ENCODE peak calls at places on chromosomes 1 and 21, in nine cellular contexts. M is left ventricle myocardium inferior; B is right cardiac atrium; C is suprapubic skin; I is CD8-positive, alpha-beta T cell; K is DND-41; E is naive thymus-derived CD4-positive, alpha-beta T cell; S is spleen; Y is breast epithelium. F is an unnamed sample. For H3K27me3, the result is how much of the 10 kb centered on the place peaks cover.

GRCh38 chr1:185531838-185532237 is 202.4 kb upstream of the HMCN1 start:
- DNase-seq in Y (no peak), B (no peak), K (no peak), E (no peak), M (no peak), S (no peak), I (no peak), C (no peak), F (no peak)

GRCh38 chr1:89047734-89048133 is 17.3 kb downstream of the GBP1 start:
- DNase-seq in Y (no peak), M (no peak), C (no peak), B (no peak), I (no peak), S (no peak), K (no peak), E (no peak), F (no peak)

GRCh38 chr1:4317207-4317606 is 337.2 kb upstream of the AJAP1 start:
- DNase-seq in C (no peak), K (no peak), S (no peak), M (no peak), B (no peak), Y (no peak), E (no peak), I (no peak), F (peak)

GRCh38 chr21:34158866-34159616 is 85.7 kb downstream of the MRPS6 start:
- DNase-seq in K (no peak), Y (no peak), I (no peak), E (no peak), B (no peak), S (no peak), C (no peak), M (no peak), F (peak)

GRCh38 chr1:16071614-16072013 is 1.8 kb downstream of the FAM131C start:
- DNase-seq in Y (no peak), B (no peak), E (no peak), M (no peak), K (no peak), C (no peak), S (no peak), I (no peak), F (no peak)

GRCh38 chr1:67792756-67793475 is 40.4 kb downstream of the GNG12 start:
- DNase-seq in S (no peak), I (no peak), M (no peak), K (no peak), Y (no peak), B (no peak), E (no peak), C (no peak), F (no peak)

GRCh38 chr1:28070725-28071593 is 17.5 kb downstream of the EYA3 start:
- DNase-seq in B (no peak), C (no peak), E (no peak), K (no peak), S (no peak), M (no peak), I (no peak), Y (no peak), F (no peak)

GRCh38 chr1:165143437-165144065 is 213.0 kb downstream of the LMX1A start:
- DNase-seq in Y (no peak), S (no peak), B (no peak), M (no peak), E (no peak), K (peak), I (no peak), C (no peak), F (peak)

GRCh38 chr1:169112241-169112640 is 5.8 kb downstream of the ATP1B1 start:
- DNase-seq in Y (no peak), I (no peak), C (no peak), K (no peak), E (no peak), M (no peak), B (no peak), S (no peak), F (no peak)

GRCh38 chr1:113951719-113952118 is 22.6 kb downstream of the HIPK1 start:
- DNase-seq in C (no peak), B (no peak), Y (no peak), I (no peak), M (no peak), S (no peak), E (no peak), K (no peak), F (no peak)

GRCh38 chr1:19179597-19180271 is 30.3 kb downstream of the UBR4 start:
- DNase-seq in E (peak), M (no peak), B (no peak), Y (no peak), S (no peak), K (peak), C (no peak), I (peak), F (peak)

GRCh38 chr1:78254517-78254916 is 208.8 kb downstream of the GIPC2 start:
- DNase-seq in E (no peak), Y (no peak), K (no peak), S (no peak), I (no peak), C (no peak), M (no peak), B (no peak), F (no peak)

GRCh38 chr1:78255849-78256248 is 210.1 kb downstream of the GIPC2 start:
- DNase-seq in K (no peak), Y (no peak), E (no peak), I (no peak), C (no peak), B (no peak), S (no peak), M (no peak), F (no peak)

GRCh38 chr1:78250201-78250600 is 204.4 kb downstream of the GIPC2 start:
- DNase-seq in E (no peak), M (no peak), I (no peak), C (no peak), B (peak), Y (no peak), S (no peak), K (no peak), F (no peak)

GRCh38 chr1:78255378-78255777 is 209.6 kb downstream of the GIPC2 start:
- DNase-seq in M (no peak), E (no peak), I (no peak), B (no peak), S (no peak), C (no peak), K (no peak), Y (no peak), F (no peak)
- H3K27me3 ChIP-seq in M (under half), E (under half), I (under half), B (under half), S (under half), C (under half), K (under half), Y (under half), F (half or more)

DNA sequence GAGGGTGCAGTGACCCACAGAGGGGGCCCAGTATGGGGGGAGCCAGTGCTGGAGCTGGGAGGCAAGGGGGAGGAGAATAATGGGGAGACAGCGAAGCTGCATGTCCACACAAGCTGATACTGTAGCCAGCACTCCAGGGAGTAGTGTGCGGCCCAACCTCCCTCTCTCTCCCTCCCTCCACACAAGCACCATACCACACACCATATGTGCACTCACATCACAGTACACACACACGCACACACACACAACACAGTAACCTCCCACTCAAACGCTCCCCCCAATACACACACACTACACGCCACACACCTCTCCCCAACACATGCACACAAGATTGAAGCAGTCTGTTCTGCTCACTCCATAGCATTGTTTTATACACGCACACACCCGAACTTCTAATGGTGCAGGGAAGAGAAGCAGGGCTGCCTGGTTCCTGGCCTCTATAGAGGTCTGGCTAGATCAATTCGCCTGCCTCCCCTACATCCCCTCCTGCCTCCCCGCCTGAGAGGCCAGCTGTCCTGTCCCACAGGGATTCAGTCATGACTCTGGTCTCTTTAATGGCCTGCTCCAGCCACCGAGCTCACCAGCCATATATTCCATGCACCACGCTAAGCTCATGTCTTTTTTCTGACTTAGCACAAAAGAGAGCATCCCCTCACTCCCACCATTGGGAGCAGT is 3.8 kb downstream of the NCDN start:
- DNase-seq in M (no peak), B (no peak), K (no peak), E (no peak), I (no peak), Y (no peak), S (peak), C (peak), F (no peak)
- H3K4me3 ChIP-seq in M (peak), B (no peak), K (no peak), E (no peak), I (no peak), Y (peak), S (no peak), C (peak), F (no peak)

GRCh38 chr21:44892095-44892494 is 18.6 kb upstream of the PTTG1IP start:
- DNase-seq in S (no peak), E (no peak), Y (no peak), K (no peak), C (no peak), M (no peak), B (peak), I (no peak), F (no peak)
- H3K27me3 ChIP-seq in S (under half), E (under half), Y (under half), K (under half), C (under half), M (under half), B (under half), I (under half), F (under half)

DNA sequence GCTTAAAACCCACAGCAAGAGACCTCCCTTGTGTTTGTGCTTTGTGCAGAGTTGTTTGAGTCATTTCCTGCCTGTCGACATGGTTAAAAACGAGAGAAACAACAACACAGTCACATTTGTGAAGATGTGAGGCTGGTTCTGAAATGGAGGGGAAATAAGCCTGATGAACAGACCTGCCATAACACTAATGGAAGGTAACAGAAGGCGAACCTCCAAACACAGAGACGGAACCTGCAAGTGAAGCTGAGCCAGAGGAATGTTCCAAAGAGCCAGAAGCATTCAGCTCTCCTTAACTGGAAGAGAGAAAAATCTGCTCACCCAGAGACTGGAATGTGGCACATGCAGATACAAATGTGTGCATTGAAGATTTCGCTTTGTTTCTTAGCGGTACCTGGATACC is 53.2 kb upstream of the RAVER2 start:
- DNase-seq in I (no peak), B (no peak), E (no peak), Y (no peak), K (no peak), C (no peak), S (no peak), M (no peak), F (no peak)
- H3K4me3 ChIP-seq in I (no peak), B (no peak), E (no peak), Y (no peak), K (no peak), C (no peak), S (no peak), M (no peak), F (no peak)

DNA sequence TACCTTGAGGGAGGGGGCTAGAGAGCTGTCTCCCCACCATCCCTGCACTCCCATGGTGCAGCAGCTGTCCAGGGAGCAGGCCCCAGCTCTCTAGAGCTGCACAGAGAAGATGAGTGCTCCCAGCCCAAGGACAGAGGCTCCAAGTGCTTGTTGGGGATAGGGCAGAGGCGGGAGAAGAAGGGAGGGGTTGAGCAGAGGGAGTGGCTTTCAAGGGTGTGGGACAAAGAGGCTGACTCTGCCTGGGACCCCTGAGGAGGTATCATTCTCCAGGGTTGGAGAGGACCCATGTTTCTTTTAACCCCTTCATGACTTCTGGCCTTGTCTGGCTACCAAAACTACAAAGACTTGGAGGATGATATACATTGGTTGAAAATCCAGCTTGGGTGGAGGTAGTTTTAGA is 14.6 kb downstream of the FOXD2 start:
- DNase-seq in M (no peak), K (no peak), Y (no peak), I (no peak), C (no peak), B (no peak), S (no peak), E (no peak), F (peak)
- H3K27me3 ChIP-seq in M (half or more), K (under half), Y (under half), I (under half), C (half or more), B (under half), S (under half), E (under half), F (half or more)